ENCODE peak calls at places on chromosomes 2 and 18, in six cellular contexts. R is cardiac muscle cell; N is transverse colon; X is CD8-positive, alpha-beta T cell; Z is right lobe of liver; K is adrenal gland. L is an unnamed sample.

GRCh38 chr2:74429487-74430451 is 8.2 kb downstream of the WDR54 start:
- DNase-seq in R (no peak), Z (peak; percentile 85), K (no peak), N (peak; percentile 65), X (no peak), L (no peak)

GRCh38 chr2:112311932-112312331 is 36.5 kb downstream of the ZC3H6 start:
- DNase-seq in Z (no peak), X (no peak), N (no peak), K (no peak), R (no peak), L (no peak)

GRCh38 chr2:135664623-135665068 is 77.0 kb upstream of the UBXN4 start:
- DNase-seq in K (no peak), Z (no peak), X (no peak), N (no peak), R (no peak), L (no peak)

GRCh38 chr18:62586781-62587487 is 64.1 kb downstream of the ZCCHC2 start:
- DNase-seq in R (no peak), K (no peak), X (no peak), N (no peak), Z (no peak), L (no peak)

GRCh38 chr2:201195329-201195728 is 12.4 kb downstream of the CASP10 start:
- DNase-seq in Z (no peak), R (no peak), X (no peak), K (no peak), N (no peak), L (no peak)

GRCh38 chr2:206955253-206955652 is 15.9 kb downstream of the CPO start:
- DNase-seq in K (no peak), N (no peak), R (peak; percentile 4), Z (no peak), X (no peak), L (no peak)

GRCh38 chr2:74653589-74653984 is 460 bp upstream of the SEMA4F start:
- DNase-seq in X (no peak), Z (no peak), N (no peak), K (no peak), R (no peak), L (no peak)

GRCh38 chr2:75655861-75656260 is 9.3 kb downstream of the MRPL19 start:
- DNase-seq in K (no peak), N (no peak), X (no peak), R (no peak), Z (no peak), L (no peak)

GRCh38 chr2:60380411-60380810 is 173.0 kb downstream of the BCL11A start:
- DNase-seq in K (no peak), Z (no peak), N (no peak), R (no peak), X (no peak), L (no peak)

GRCh38 chr2:59449264-59449663 is 1104.2 kb downstream of the BCL11A start:
- DNase-seq in Z (no peak), R (no peak), X (no peak), N (peak; percentile 29), K (no peak), L (no peak)

GRCh38 chr2:168340931-168341330 is 93.5 kb upstream of the STK39 start:
- DNase-seq in K (no peak), Z (no peak), R (no peak), N (no peak), X (no peak), L (no peak)

GRCh38 chr18:501406-501714 is 859 bp upstream of the COLEC12 start:
- DNase-seq in K (no peak), X (no peak), R (no peak), N (no peak), Z (no peak), L (no peak)

GRCh38 chr2:42663106-42663755 is 94.8 kb downstream of the MTA3 start:
- DNase-seq in N (peak; percentile 62), K (peak; percentile 85), R (peak; percentile 84), X (peak; percentile 53), Z (peak; percentile 67), L (peak; percentile 78)

GRCh38 chr18:25247725-25248124 is 104.2 kb downstream of the ZNF521 start:
- DNase-seq in R (no peak), N (no peak), X (no peak), Z (no peak), K (no peak), L (no peak)

GRCh38 chr2:170237572-170238120 is 59.7 kb downstream of the MYO3B start:
- DNase-seq in K (no peak), N (no peak), R (no peak), X (no peak), Z (no peak), L (no peak)

GRCh38 chr2:149290662-149291061 is 39.7 kb upstream of the LYPD6 start:
- DNase-seq in N (no peak), X (no peak), Z (no peak), R (peak; percentile 5), K (no peak), L (no peak)

GRCh38 chr2:235868224-235868623 is 300.0 kb downstream of the GBX2 start:
- DNase-seq in Z (no peak), X (no peak), K (no peak), R (no peak), N (no peak), L (no peak)

GRCh38 chr2:146874260-146874658 is 970.6 kb upstream of the ACVR2A start:
- DNase-seq in N (no peak), R (no peak), Z (no peak), X (no peak), K (no peak), L (no peak)

GRCh38 chr2:32384529-32384928 is 27.7 kb downstream of the BIRC6 start:
- DNase-seq in X (no peak), N (no peak), Z (no peak), R (no peak), K (no peak), L (no peak)

GRCh38 chr2:235493775-235494715 is at the start of gene AGAP1:
- DNase-seq in N (peak; percentile 91), Z (peak; percentile 92), K (peak; percentile 92), X (peak; percentile 3), R (peak; percentile 94), L (peak; percentile 91)

GRCh38 chr2:115161531-115162453 is 719.4 kb downstream of the DPP10 start:
- DNase-seq in K (peak; percentile 68), X (no peak), R (peak; percentile 44), Z (no peak), N (peak; percentile 70), L (no peak)

GRCh38 chr2:208189782-208190181 is at the start of gene C2orf80:
- DNase-seq in X (no peak), K (no peak), Z (no peak), N (no peak), R (no peak), L (no peak)

GRCh38 chr2:6676245-6676644 is 189.5 kb downstream of the CMPK2 start:
- DNase-seq in K (no peak), X (no peak), R (no peak), Z (no peak), N (no peak), L (no peak)

GRCh38 chr2:232415736-232416520 is 9.3 kb downstream of the ALPG start:
- DNase-seq in Z (no peak), N (no peak), K (no peak), R (no peak), X (no peak), L (no peak)

GRCh38 chr2:232417489-232417888 is 10.8 kb downstream of the ALPG start:
- DNase-seq in Z (no peak), R (no peak), X (no peak), N (no peak), K (peak; percentile 80), L (no peak)

GRCh38 chr2:232418056-232418455 is 11.4 kb downstream of the ALPG start:
- DNase-seq in Z (no peak), N (no peak), R (no peak), K (no peak), X (no peak), L (no peak)

GRCh38 chr2:232415138-232415690 is 8.6 kb downstream of the ALPG start:
- DNase-seq in N (no peak), K (no peak), Z (no peak), X (no peak), R (no peak), L (no peak)

GRCh38 chr2:232416521-232417470 is 10.2 kb downstream of the ALPG start:
- DNase-seq in K (no peak), R (no peak), N (no peak), X (no peak), Z (no peak), L (no peak)
- H3K27me3 ChIP-seq in K (peaks cover 44% of the 10 kb centered on the region), R (peaks cover 97% of the 10 kb centered on the region), N (peaks cover 74% of the 10 kb centered on the region), X (peaks cover 10% of the 10 kb centered on the region), Z (peaks cover 27% of the 10 kb centered on the region), L (peaks cover 69% of the 10 kb centered on the region)

DNA sequence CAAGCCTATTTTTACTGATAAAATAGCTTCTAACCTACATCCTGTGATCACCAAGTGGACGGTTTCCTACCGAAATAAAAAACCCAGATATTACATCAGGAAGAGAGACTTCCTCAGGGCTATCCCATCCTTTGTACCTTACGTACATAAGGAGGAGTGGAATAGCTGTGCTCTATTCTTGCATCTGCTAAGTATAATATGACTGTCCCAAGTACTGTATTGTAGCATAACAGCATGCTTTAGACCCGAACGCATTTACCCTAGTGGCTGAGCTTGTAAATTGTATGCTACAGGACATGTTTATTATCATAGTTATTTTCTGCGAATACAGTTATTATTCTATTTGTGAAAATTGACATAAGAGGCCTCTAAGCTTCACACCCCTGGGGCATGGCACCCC is 302.4 kb downstream of the CLIP4 start:
- DNase-seq in Z (no peak), N (no peak), R (no peak), X (no peak), K (no peak), L (no peak)
- H3K4me1 ChIP-seq in Z (no peaks in the 10 kb centered on the region), N (no peaks in the 10 kb centered on the region), R (peaks cover 26% of the 10 kb centered on the region), X (no peaks in the 10 kb centered on the region), K (no peaks in the 10 kb centered on the region), L (no peaks in the 10 kb centered on the region)

GRCh38 chr2:217880891-217881290 is 121.9 kb downstream of the TNS1 start:
- DNase-seq in Z (no peak), K (no peak), R (no peak), N (no peak), X (no peak), L (no peak)

GRCh38 chr2:217876253-217876570 is 126.6 kb downstream of the TNS1 start:
- DNase-seq in K (no peak), Z (no peak), N (no peak), R (no peak), X (no peak), L (no peak)

GRCh38 chr2:217878865-217879595 is 123.8 kb downstream of the TNS1 start:
- DNase-seq in N (no peak), X (no peak), R (no peak), K (no peak), Z (no peak), L (no peak)

GRCh38 chr2:217877866-217878265 is 124.9 kb downstream of the TNS1 start:
- DNase-seq in N (no peak), K (no peak), Z (no peak), R (no peak), X (no peak), L (no peak)

GRCh38 chr2:217880490-217880889 is 122.3 kb downstream of the TNS1 start:
- DNase-seq in N (no peak), Z (no peak), X (no peak), K (no peak), R (no peak), L (no peak)
- TF ChIP-seq CTCF in N (no peak), Z (no peak), X (no peak), K (peak; percentile 5), R (peak; percentile 14), L (no peak)

DNA sequence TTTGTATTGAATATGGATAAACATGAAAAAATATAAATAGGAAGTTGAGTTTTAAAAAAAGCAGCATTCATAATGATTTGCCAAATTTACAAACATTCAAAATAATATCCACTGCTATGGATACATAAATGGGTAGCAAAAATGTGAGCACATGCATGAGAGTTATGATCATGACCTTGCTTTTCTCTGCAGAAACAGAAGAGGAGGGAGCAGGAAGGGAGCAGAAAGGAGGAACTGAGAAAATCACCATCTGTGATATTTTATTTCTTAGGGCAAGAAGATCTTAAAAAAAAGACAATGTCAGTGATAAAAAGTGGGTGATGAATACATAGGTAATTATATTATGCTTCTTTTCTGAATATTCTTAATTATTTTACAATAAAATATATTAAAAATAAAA is 17.7 kb upstream of the CCDC93 start:
- DNase-seq in N (no peak), R (no peak), X (no peak), K (no peak), Z (no peak), L (no peak)
- H3K27me3 ChIP-seq in N (peaks cover 11% of the 10 kb centered on the region), R (no peaks in the 10 kb centered on the region), X (no peaks in the 10 kb centered on the region), K (peaks cover 11% of the 10 kb centered on the region), Z (no peaks in the 10 kb centered on the region), L (no peaks in the 10 kb centered on the region)